ENCODE peak calls at places on chromosomes 4 and X, in six cellular contexts. X, T, O, J, P and C are unnamed samples.

GRCh38 chr4:187124311-187124710 is 400.7 kb upstream of the FAT1 start:
- DNase-seq in X (no peak), T (no peak), O (no peak), J (no peak), P (no peak), C (no peak)

GRCh38 chrX:50609796-50610195 is 139.2 kb upstream of the DGKK start:
- DNase-seq in X (no peak), T (no peak), O (no peak), J (no peak), P (no peak), C (no peak)

GRCh38 chr4:101400096-101400495 is 52.8 kb upstream of the PPP3CA start:
- DNase-seq in X (peak), T (no peak), O (no peak), J (no peak), P (no peak), C (no peak)

GRCh38 chr4:105556175-105556574 is 3.8 kb downstream of the ARHGEF38 start:
- DNase-seq in X (no peak), T (no peak), O (no peak), J (no peak), P (no peak), C (no peak)

GRCh38 chrX:44223150-44223549 is 120.3 kb downstream of the EFHC2 start:
- DNase-seq in X (peak), T (no peak), O (no peak), J (peak), P (no peak), C (no peak)

GRCh38 chr4:150389896-150390530 is 191.9 kb upstream of the MAB21L2 start:
- DNase-seq in X (no peak), T (no peak), O (no peak), J (no peak), P (no peak), C (no peak)

GRCh38 chrX:31132803-31133202 is 61.0 kb upstream of the FTHL17 start:
- DNase-seq in X (no peak), T (no peak), O (no peak), J (no peak), P (no peak), C (no peak)

GRCh38 chr4:71616168-71616811 is 167.6 kb downstream of the GC start:
- DNase-seq in X (no peak), T (no peak), O (no peak), J (no peak), P (no peak), C (no peak)

GRCh38 chr4:60805500-60806313 is 394.4 kb upstream of the ADGRL3 start:
- DNase-seq in X (peak), T (no peak), O (no peak), J (no peak), P (no peak), C (no peak)

GRCh38 chr4:51895816-51896408 is 53.0 kb downstream of the DCUN1D4 start:
- DNase-seq in X (peak), T (peak), O (peak), J (no peak), P (peak), C (no peak)

GRCh38 chrX:151384807-151385206 is 12.2 kb upstream of the VMA21 start:
- DNase-seq in X (no peak), T (no peak), O (no peak), J (no peak), P (no peak), C (no peak)

GRCh38 chrX:276588-277171 is 4.5 kb upstream of the PLCXD1 start:
- DNase-seq in X (peak), T (peak), O (no peak), J (no peak), P (no peak), C (no peak)

GRCh38 chr4:47701286-47701685 is 136.6 kb downstream of the CORIN start:
- DNase-seq in X (no peak), T (no peak), O (no peak), J (no peak), P (no peak), C (no peak)

GRCh38 chrX:45769919-45770582 is 569.4 kb upstream of the DIPK2B start:
- DNase-seq in X (peak), T (peak), O (peak), J (peak), P (no peak), C (no peak)

GRCh38 chr4:123102897-123103489 is 180.6 kb upstream of the NUDT6 start:
- DNase-seq in X (no peak), T (no peak), O (peak), J (no peak), P (no peak), C (no peak)

GRCh38 chr4:14744346-14744745 is 257.9 kb upstream of the CPEB2 start:
- DNase-seq in X (no peak), T (no peak), O (no peak), J (no peak), P (no peak), C (no peak)

GRCh38 chr4:99209671-99210070 is 9.4 kb downstream of the ADH6 start:
- DNase-seq in X (no peak), T (no peak), O (no peak), J (no peak), P (no peak), C (no peak)

GRCh38 chr4:19130836-19131235 is 1109.3 kb upstream of the LCORL start:
- DNase-seq in X (peak), T (no peak), O (no peak), J (no peak), P (no peak), C (no peak)

GRCh38 chr4:174058846-174059245 is 224.6 kb downstream of the FBXO8 start:
- DNase-seq in X (no peak), T (no peak), O (no peak), J (no peak), P (no peak), C (no peak)

GRCh38 chr4:6298852-6299251 is 29.2 kb downstream of the WFS1 start:
- DNase-seq in X (no peak), T (no peak), O (no peak), J (no peak), P (no peak), C (no peak)

GRCh38 chr4:26342328-26343040 is 21.7 kb downstream of the RBPJ start:
- DNase-seq in X (peak), T (no peak), O (peak), J (no peak), P (no peak), C (no peak)

GRCh38 chrX:102651968-102652744 is 873 bp downstream of the GPRASP1 start:
- DNase-seq in X (peak), T (peak), O (no peak), J (no peak), P (no peak), C (peak)